ENCODE peak calls at places on chromosomes 6 and 20, in four cellular contexts. One of them, this sample, is unnamed.

GRCh38 chr20:20664795-20665194 is 47.6 kb downstream of the RALGAPA2 start:
- DNase-seq in HCT116: peak; percentile 18
- DNase-seq in adrenal gland: peak; percentile 23
- DNase-seq in PC-9: no peak
- DNase-seq in this sample: no peak

GRCh38 chr6:152368761-152369624 is 268.2 kb downstream of the SYNE1 start:
- DNase-seq in HCT116: no peak
- DNase-seq in adrenal gland: peak; percentile 45
- DNase-seq in PC-9: no peak
- DNase-seq in this sample: no peak

GRCh38 chr20:674936-675452 is 608 bp downstream of the SCRT2 start:
- DNase-seq in HCT116: no peak
- DNase-seq in adrenal gland: no peak
- DNase-seq in PC-9: peak; percentile 2
- DNase-seq in this sample: no peak

GRCh38 chr20:38369387-38369786 is 23.1 kb downstream of the LBP start:
- DNase-seq in HCT116: peak; percentile 2
- DNase-seq in adrenal gland: no peak
- DNase-seq in PC-9: no peak
- DNase-seq in this sample: no peak

GRCh38 chr6:41232667-41233066 is 4.5 kb downstream of the TREML4 start:
- DNase-seq in HCT116: no peak
- DNase-seq in adrenal gland: no peak
- DNase-seq in PC-9: no peak
- DNase-seq in this sample: no peak

GRCh38 chr6:56760842-56761241 is 118.2 kb upstream of the DST start:
- DNase-seq in HCT116: no peak
- DNase-seq in adrenal gland: no peak
- DNase-seq in PC-9: no peak
- DNase-seq in this sample: no peak

GRCh38 chr6:170128346-170128745 is 162.5 kb downstream of the DLL1 start:
- DNase-seq in HCT116: no peak
- DNase-seq in adrenal gland: no peak
- DNase-seq in PC-9: no peak
- DNase-seq in this sample: no peak

GRCh38 chr6:138104618-138105213 is 2.5 kb downstream of the PERP start:
- DNase-seq in HCT116: no peak
- DNase-seq in adrenal gland: no peak
- DNase-seq in PC-9: peak; percentile 30
- DNase-seq in this sample: no peak

GRCh38 chr6:81826785-81827184 is 74.3 kb upstream of the TENT5A start:
- DNase-seq in HCT116: no peak
- DNase-seq in adrenal gland: no peak
- DNase-seq in PC-9: no peak
- DNase-seq in this sample: no peak

GRCh38 chr6:140062042-140063041 is 687.9 kb upstream of the CITED2 start:
- DNase-seq in HCT116: no peak
- DNase-seq in adrenal gland: peak; percentile 51
- DNase-seq in PC-9: peak; percentile 97
- DNase-seq in this sample: peak; percentile 43

GRCh38 chr20:48773837-48774418 is 53.9 kb downstream of the PREX1 start:
- DNase-seq in HCT116: no peak
- DNase-seq in adrenal gland: no peak
- DNase-seq in PC-9: no peak
- DNase-seq in this sample: no peak

GRCh38 chr20:1928782-1929181 is 33.6 kb downstream of the SIRPA start:
- DNase-seq in HCT116: no peak
- DNase-seq in adrenal gland: no peak
- DNase-seq in PC-9: no peak
- DNase-seq in this sample: no peak

GRCh38 chr20:10883166-10883565 is 209.4 kb upstream of the JAG1 start:
- DNase-seq in HCT116: no peak
- DNase-seq in adrenal gland: no peak
- DNase-seq in PC-9: no peak
- DNase-seq in this sample: no peak

GRCh38 chr20:48797275-48797825 is 30.4 kb downstream of the PREX1 start:
- DNase-seq in HCT116: no peak
- DNase-seq in adrenal gland: no peak
- DNase-seq in PC-9: no peak
- DNase-seq in this sample: no peak

GRCh38 chr6:139485742-139486475 is 111.5 kb upstream of the CITED2 start:
- DNase-seq in HCT116: no peak
- DNase-seq in adrenal gland: no peak
- DNase-seq in PC-9: no peak
- DNase-seq in this sample: no peak

GRCh38 chr6:79134699-79135474 is 56.8 kb upstream of the PHIP start:
- DNase-seq in HCT116: no peak
- DNase-seq in adrenal gland: no peak
- DNase-seq in PC-9: no peak
- DNase-seq in this sample: no peak

GRCh38 chr6:3376888-3377535 is 79.8 kb downstream of the SLC22A23 start:
- DNase-seq in HCT116: no peak
- DNase-seq in adrenal gland: no peak
- DNase-seq in PC-9: no peak
- DNase-seq in this sample: no peak

GRCh38 chr6:4129446-4129845 is 5.9 kb downstream of the ECI2 start:
- DNase-seq in HCT116: no peak
- DNase-seq in adrenal gland: no peak
- DNase-seq in PC-9: no peak
- DNase-seq in this sample: no peak

GRCh38 chr20:15045246-15045645 is 707.8 kb upstream of the FLRT3 start:
- DNase-seq in HCT116: no peak
- DNase-seq in adrenal gland: no peak
- DNase-seq in PC-9: no peak
- DNase-seq in this sample: no peak

GRCh38 chr20:16537918-16538317 is 35.3 kb downstream of the KIF16B start:
- DNase-seq in HCT116: no peak
- DNase-seq in adrenal gland: no peak
- DNase-seq in PC-9: no peak
- DNase-seq in this sample: no peak

GRCh38 chr20:9955646-9956045 is 79.1 kb upstream of the ANKEF1 start:
- DNase-seq in HCT116: no peak
- DNase-seq in adrenal gland: no peak
- DNase-seq in PC-9: no peak
- DNase-seq in this sample: no peak

GRCh38 chr6:143064996-143065683 is 4.5 kb downstream of the AIG1 start:
- DNase-seq in HCT116: no peak
- DNase-seq in adrenal gland: no peak
- DNase-seq in PC-9: peak; percentile 90
- DNase-seq in this sample: no peak

GRCh38 chr6:138593100-138593877 is 94.0 kb upstream of the NHSL1 start:
- DNase-seq in HCT116: peak; percentile 64
- DNase-seq in adrenal gland: peak; percentile 33
- DNase-seq in PC-9: peak; percentile 94
- DNase-seq in this sample: peak; percentile 84

GRCh38 chr6:30610065-30610464 is 7.0 kb downstream of the PPP1R10 start:
- DNase-seq in HCT116: no peak
- DNase-seq in adrenal gland: no peak
- DNase-seq in PC-9: no peak
- DNase-seq in this sample: no peak
- H3K36me3 ChIP-seq in HCT116: peaks cover 38% of the 10 kb centered on the region
- H3K36me3 ChIP-seq in adrenal gland: peaks cover 45% of the 10 kb centered on the region
- H3K36me3 ChIP-seq in PC-9: peaks cover 26% of the 10 kb centered on the region
- H3K36me3 ChIP-seq in this sample: peaks cover 54% of the 10 kb centered on the region

GRCh38 chr20:3871549-3872265 is 17.5 kb upstream of the PANK2 start:
- DNase-seq in HCT116: no peak
- DNase-seq in adrenal gland: no peak
- DNase-seq in PC-9: peak; percentile 88
- DNase-seq in this sample: no peak
- H3K36me3 ChIP-seq in HCT116: peaks cover 13% of the 10 kb centered on the region
- H3K36me3 ChIP-seq in adrenal gland: peaks cover 31% of the 10 kb centered on the region
- H3K36me3 ChIP-seq in PC-9: no peaks in the 10 kb centered on the region
- H3K36me3 ChIP-seq in this sample: peaks cover 11% of the 10 kb centered on the region

DNA sequence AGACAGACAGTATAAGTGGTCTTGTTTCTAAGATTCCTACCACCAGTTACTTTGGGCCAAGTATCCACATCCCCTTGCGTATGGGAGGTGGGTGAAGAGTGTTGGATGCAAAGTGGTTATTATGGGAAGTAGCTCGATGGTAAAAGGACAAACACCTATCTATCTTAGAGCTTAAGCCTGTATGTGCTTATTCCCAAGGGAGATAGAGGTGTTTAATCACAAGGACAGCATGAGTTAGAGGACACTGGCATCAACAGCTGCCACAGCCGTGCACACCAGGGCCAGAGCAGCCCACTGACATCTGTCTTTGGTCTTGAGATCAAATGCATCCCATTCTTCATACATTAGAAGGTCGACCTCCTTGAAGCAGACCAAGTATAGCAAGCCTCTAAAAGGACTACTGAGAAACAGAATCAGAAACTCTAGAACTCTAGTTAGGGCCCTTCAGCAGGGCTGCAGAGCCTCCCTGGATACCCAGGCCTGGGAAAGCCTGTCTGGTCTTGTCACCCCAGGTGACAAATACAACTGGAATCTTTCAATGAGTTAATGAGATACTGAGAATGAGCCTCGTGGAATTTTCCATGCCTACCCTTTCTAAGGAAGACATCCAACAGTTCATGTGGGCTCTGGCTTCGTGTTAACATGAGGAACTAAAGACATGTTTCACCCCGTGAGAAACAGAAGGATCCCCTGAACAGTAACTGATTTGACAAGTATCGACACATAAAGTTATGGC is 28.7 kb downstream of the TXNDC5 start:
- DNase-seq in HCT116: no peak
- DNase-seq in adrenal gland: no peak
- DNase-seq in PC-9: no peak
- DNase-seq in this sample: no peak
- H3K36me3 ChIP-seq in HCT116: peaks cover 44% of the 10 kb centered on the region
- H3K36me3 ChIP-seq in adrenal gland: peaks cover 62% of the 10 kb centered on the region
- H3K36me3 ChIP-seq in PC-9: no peaks in the 10 kb centered on the region
- H3K36me3 ChIP-seq in this sample: peaks cover 61% of the 10 kb centered on the region

GRCh38 chr20:34716921-34717229 is 12.7 kb downstream of the TP53INP2 start:
- DNase-seq in HCT116: no peak
- DNase-seq in adrenal gland: no peak
- DNase-seq in PC-9: no peak
- DNase-seq in this sample: no peak
- H3K36me3 ChIP-seq in HCT116: peaks cover 4% of the 10 kb centered on the region
- H3K36me3 ChIP-seq in adrenal gland: peaks cover 10% of the 10 kb centered on the region
- H3K36me3 ChIP-seq in PC-9: peaks cover 13% of the 10 kb centered on the region
- H3K36me3 ChIP-seq in this sample: peaks cover 32% of the 10 kb centered on the region

DNA sequence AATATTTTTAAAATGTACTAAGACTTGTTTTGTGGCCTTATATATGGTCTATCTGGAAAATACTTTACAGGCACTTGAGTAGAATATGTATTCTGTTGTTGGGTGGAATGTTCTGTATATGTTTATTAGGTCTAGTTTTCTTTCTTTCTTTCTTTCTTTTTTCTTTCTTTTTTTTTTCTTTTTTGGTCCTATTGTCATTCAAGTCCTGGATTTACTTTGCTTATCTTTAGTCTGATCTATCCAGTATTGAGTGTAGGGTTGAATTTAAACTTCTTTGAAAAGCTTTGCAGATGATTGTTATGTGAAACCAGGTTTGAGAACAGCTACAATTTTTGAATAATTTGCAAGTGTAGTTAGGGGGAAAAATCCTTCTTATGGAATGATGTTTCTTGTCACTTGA is 67.1 kb upstream of the GRIK2 start:
- DNase-seq in HCT116: no peak
- DNase-seq in adrenal gland: no peak
- DNase-seq in PC-9: no peak
- DNase-seq in this sample: no peak
- H3K36me3 ChIP-seq in HCT116: no peaks in the 10 kb centered on the region
- H3K36me3 ChIP-seq in adrenal gland: no peaks in the 10 kb centered on the region
- H3K36me3 ChIP-seq in PC-9: no peaks in the 10 kb centered on the region
- H3K36me3 ChIP-seq in this sample: no peaks in the 10 kb centered on the region

GRCh38 chr6:47246556-47246955 is 63.1 kb downstream of the TNFRSF21 start:
- DNase-seq in HCT116: no peak
- DNase-seq in adrenal gland: no peak
- DNase-seq in PC-9: no peak
- DNase-seq in this sample: no peak

GRCh38 chr6:47250302-47250701 is 59.4 kb downstream of the TNFRSF21 start:
- DNase-seq in HCT116: no peak
- DNase-seq in adrenal gland: no peak
- DNase-seq in PC-9: no peak
- DNase-seq in this sample: no peak

GRCh38 chr6:47247227-47247797 is 62.4 kb downstream of the TNFRSF21 start:
- DNase-seq in HCT116: no peak
- DNase-seq in adrenal gland: no peak
- DNase-seq in PC-9: no peak
- DNase-seq in this sample: no peak

GRCh38 chr6:47245745-47246371 is 63.8 kb downstream of the TNFRSF21 start:
- DNase-seq in HCT116: no peak
- DNase-seq in adrenal gland: no peak
- DNase-seq in PC-9: no peak
- DNase-seq in this sample: no peak

GRCh38 chr6:47248446-47248845 is 61.3 kb downstream of the TNFRSF21 start:
- DNase-seq in HCT116: no peak
- DNase-seq in adrenal gland: no peak
- DNase-seq in PC-9: no peak
- DNase-seq in this sample: no peak
- H3K36me3 ChIP-seq in HCT116: peaks cover 3% of the 10 kb centered on the region
- H3K36me3 ChIP-seq in adrenal gland: no peaks in the 10 kb centered on the region
- H3K36me3 ChIP-seq in PC-9: peaks cover 80% of the 10 kb centered on the region
- H3K36me3 ChIP-seq in this sample: no peaks in the 10 kb centered on the region

DNA sequence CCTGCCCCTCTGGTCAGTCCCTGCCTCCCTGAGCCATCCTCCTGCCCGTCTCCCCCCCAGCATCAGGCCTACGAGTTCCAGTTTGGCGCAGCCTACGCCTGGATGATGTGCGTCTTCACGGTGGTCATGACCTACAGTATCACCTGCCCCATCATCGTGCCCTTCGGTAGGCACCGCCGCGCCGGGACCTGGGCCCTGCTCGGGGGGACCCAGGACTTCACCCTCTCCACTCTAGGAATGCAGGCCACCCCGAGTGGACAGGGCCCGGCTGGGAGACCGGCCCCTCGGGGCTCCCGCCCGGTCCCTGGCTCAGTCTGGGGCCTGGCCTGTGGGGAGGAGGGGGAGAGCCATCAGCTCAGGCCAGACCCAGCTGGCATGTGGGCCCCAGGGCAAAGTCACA is 6.1 kb upstream of the CAPN11 start:
- DNase-seq in HCT116: no peak
- DNase-seq in adrenal gland: no peak
- DNase-seq in PC-9: no peak
- DNase-seq in this sample: no peak
- H3K36me3 ChIP-seq in HCT116: peaks cover 7% of the 10 kb centered on the region
- H3K36me3 ChIP-seq in adrenal gland: peaks cover 19% of the 10 kb centered on the region
- H3K36me3 ChIP-seq in PC-9: no peaks in the 10 kb centered on the region
- H3K36me3 ChIP-seq in this sample: peaks cover 54% of the 10 kb centered on the region

GRCh38 chr6:98847392-98847766 is 13.0 kb downstream of the POU3F2 start:
- DNase-seq in HCT116: no peak
- DNase-seq in adrenal gland: no peak
- DNase-seq in PC-9: no peak
- DNase-seq in this sample: no peak
- H3K36me3 ChIP-seq in HCT116: no peaks in the 10 kb centered on the region
- H3K36me3 ChIP-seq in adrenal gland: no peaks in the 10 kb centered on the region
- H3K36me3 ChIP-seq in PC-9: no peaks in the 10 kb centered on the region
- H3K36me3 ChIP-seq in this sample: no peaks in the 10 kb centered on the region